ENCODE peak calls at places on chromosomes 1 and 21, in six cellular contexts. V, Z, G, D, P and S are unnamed samples.

GRCh38 chr1:92444351-92444750 is 42.4 kb downstream of the GFI1 start:
- DNase-seq in P (no peak), V (no peak), G (no peak), Z (no peak), D (no peak), S (no peak)

GRCh38 chr1:67832737-67833594 is at the start of gene GNG12:
- DNase-seq in D (peak), P (peak), G (peak), V (no peak), Z (peak), S (peak)

GRCh38 chr1:15412488-15412800 is 2.8 kb downstream of the EFHD2 start:
- DNase-seq in P (no peak), D (no peak), V (no peak), Z (no peak), G (no peak), S (no peak)

GRCh38 chr1:239448911-239449310 is 62.5 kb downstream of the CHRM3 start:
- DNase-seq in G (no peak), D (no peak), Z (no peak), P (no peak), V (no peak), S (peak)

GRCh38 chr1:233019083-233019482 is 68.7 kb downstream of the NTPCR start:
- DNase-seq in P (no peak), V (no peak), D (no peak), Z (no peak), G (no peak), S (no peak)

GRCh38 chr1:172824199-172824598 is 165.3 kb downstream of the FASLG start:
- DNase-seq in G (no peak), D (no peak), Z (no peak), P (peak), V (no peak), S (no peak)

GRCh38 chr1:211928993-211929637 is 98.6 kb upstream of the LPGAT1 start:
- DNase-seq in P (peak), V (no peak), Z (no peak), D (peak), G (no peak), S (peak)

GRCh38 chr1:154803203-154803920 is 66.7 kb downstream of the KCNN3 start:
- DNase-seq in V (no peak), Z (no peak), D (no peak), G (no peak), P (no peak), S (no peak)

GRCh38 chr21:37445228-37445627 is 78.7 kb downstream of the DYRK1A start:
- DNase-seq in D (no peak), V (no peak), P (peak), Z (no peak), G (no peak), S (no peak)